ENCODE peak calls at places on chromosomes 11 and 22, in eight cellular contexts. One of them, this sample, is unnamed.

GRCh38 chr22:32473388-32473952 is 1.1 kb upstream of the FBXO7 start:
- DNase-seq in transverse colon: peak; percentile 30
- DNase-seq in uterus: no peak
- DNase-seq in gastrocnemius medialis: no peak
- DNase-seq in A549: peak; percentile 12
- DNase-seq in body of pancreas: no peak
- DNase-seq in suprapubic skin: no peak
- DNase-seq in ovary: peak; percentile 10
- DNase-seq in this sample: peak; percentile 11

GRCh38 chr11:121418625-121419114 is 33.4 kb upstream of the SORL1 start:
- DNase-seq in transverse colon: peak; percentile 36
- DNase-seq in uterus: no peak
- DNase-seq in gastrocnemius medialis: no peak
- DNase-seq in A549: no peak
- DNase-seq in body of pancreas: no peak
- DNase-seq in suprapubic skin: no peak
- DNase-seq in ovary: no peak
- DNase-seq in this sample: no peak

GRCh38 chr11:17579451-17579850 is 32.4 kb downstream of the OTOG start:
- DNase-seq in transverse colon: no peak
- DNase-seq in uterus: no peak
- DNase-seq in gastrocnemius medialis: no peak
- DNase-seq in A549: no peak
- DNase-seq in body of pancreas: no peak
- DNase-seq in suprapubic skin: peak; percentile 44
- DNase-seq in ovary: no peak
- DNase-seq in this sample: no peak

GRCh38 chr11:45025716-45026492 is 75.2 kb upstream of the TP53I11 start:
- DNase-seq in transverse colon: peak; percentile 27
- DNase-seq in uterus: peak; percentile 37
- DNase-seq in gastrocnemius medialis: peak; percentile 33
- DNase-seq in A549: no peak
- DNase-seq in body of pancreas: no peak
- DNase-seq in suprapubic skin: peak; percentile 68
- DNase-seq in ovary: no peak
- DNase-seq in this sample: no peak

GRCh38 chr22:20741634-20742581 is 32.0 kb upstream of the SERPIND1 start:
- DNase-seq in transverse colon: peak; percentile 22
- DNase-seq in uterus: no peak
- DNase-seq in gastrocnemius medialis: no peak
- DNase-seq in A549: peak; percentile 32
- DNase-seq in body of pancreas: peak; percentile 60
- DNase-seq in suprapubic skin: no peak
- DNase-seq in ovary: no peak
- DNase-seq in this sample: no peak

GRCh38 chr11:19079643-19080440 is 19.3 kb upstream of the MRGPRX2 start:
- DNase-seq in transverse colon: no peak
- DNase-seq in uterus: peak; percentile 25
- DNase-seq in gastrocnemius medialis: no peak
- DNase-seq in A549: no peak
- DNase-seq in body of pancreas: peak; percentile 50
- DNase-seq in suprapubic skin: no peak
- DNase-seq in ovary: no peak
- DNase-seq in this sample: peak; percentile 35

GRCh38 chr22:24926849-24927579 is 19.5 kb downstream of the LHFPL7 start:
- DNase-seq in transverse colon: no peak
- DNase-seq in uterus: no peak
- DNase-seq in gastrocnemius medialis: no peak
- DNase-seq in A549: no peak
- DNase-seq in body of pancreas: no peak
- DNase-seq in suprapubic skin: no peak
- DNase-seq in ovary: no peak
- DNase-seq in this sample: no peak

GRCh38 chr11:17473071-17473744 is 3.4 kb downstream of the ABCC8 start:
- DNase-seq in transverse colon: no peak
- DNase-seq in uterus: no peak
- DNase-seq in gastrocnemius medialis: no peak
- DNase-seq in A549: peak; percentile 95
- DNase-seq in body of pancreas: no peak
- DNase-seq in suprapubic skin: no peak
- DNase-seq in ovary: no peak
- DNase-seq in this sample: peak; percentile 86

GRCh38 chr22:38034278-38034882 is 22.8 kb upstream of the PICK1 start:
- DNase-seq in transverse colon: peak; percentile 45
- DNase-seq in uterus: peak; percentile 72
- DNase-seq in gastrocnemius medialis: no peak
- DNase-seq in A549: peak; percentile 85
- DNase-seq in body of pancreas: peak; percentile 38
- DNase-seq in suprapubic skin: no peak
- DNase-seq in ovary: peak; percentile 70
- DNase-seq in this sample: peak; percentile 95

GRCh38 chr11:95790933-95791247 is 592 bp downstream of the CEP57 start:
- DNase-seq in transverse colon: peak; percentile 72
- DNase-seq in uterus: peak; percentile 65
- DNase-seq in gastrocnemius medialis: peak; percentile 13
- DNase-seq in A549: peak; percentile 10
- DNase-seq in body of pancreas: peak; percentile 71
- DNase-seq in suprapubic skin: peak; percentile 80
- DNase-seq in ovary: peak; percentile 73
- DNase-seq in this sample: peak; percentile 3

GRCh38 chr11:13220148-13220547 is 57.4 kb upstream of the BMAL1 start:
- DNase-seq in transverse colon: no peak
- DNase-seq in uterus: no peak
- DNase-seq in gastrocnemius medialis: no peak
- DNase-seq in A549: no peak
- DNase-seq in body of pancreas: no peak
- DNase-seq in suprapubic skin: no peak
- DNase-seq in ovary: no peak
- DNase-seq in this sample: no peak

GRCh38 chr22:35605787-35606492 is 11.2 kb downstream of the MB start:
- DNase-seq in transverse colon: no peak
- DNase-seq in uterus: no peak
- DNase-seq in gastrocnemius medialis: no peak
- DNase-seq in A549: no peak
- DNase-seq in body of pancreas: no peak
- DNase-seq in suprapubic skin: no peak
- DNase-seq in ovary: no peak
- DNase-seq in this sample: no peak

GRCh38 chr11:123083623-123084029 is 21.7 kb upstream of the HSPA8 start:
- DNase-seq in transverse colon: peak; percentile 86
- DNase-seq in uterus: peak; percentile 85
- DNase-seq in gastrocnemius medialis: peak; percentile 67
- DNase-seq in A549: peak; percentile 51
- DNase-seq in body of pancreas: peak; percentile 79
- DNase-seq in suprapubic skin: peak; percentile 88
- DNase-seq in ovary: peak; percentile 84
- DNase-seq in this sample: peak; percentile 60

GRCh38 chr11:123082977-123083376 is 21.0 kb upstream of the HSPA8 start:
- DNase-seq in transverse colon: no peak
- DNase-seq in uterus: no peak
- DNase-seq in gastrocnemius medialis: no peak
- DNase-seq in A549: no peak
- DNase-seq in body of pancreas: no peak
- DNase-seq in suprapubic skin: no peak
- DNase-seq in ovary: no peak
- DNase-seq in this sample: no peak

GRCh38 chr11:123076484-123076883 is 14.5 kb upstream of the HSPA8 start:
- DNase-seq in transverse colon: no peak
- DNase-seq in uterus: no peak
- DNase-seq in gastrocnemius medialis: no peak
- DNase-seq in A549: no peak
- DNase-seq in body of pancreas: no peak
- DNase-seq in suprapubic skin: no peak
- DNase-seq in ovary: no peak
- DNase-seq in this sample: no peak

GRCh38 chr11:123084454-123084853 is 22.5 kb upstream of the HSPA8 start:
- DNase-seq in transverse colon: no peak
- DNase-seq in uterus: no peak
- DNase-seq in gastrocnemius medialis: no peak
- DNase-seq in A549: no peak
- DNase-seq in body of pancreas: no peak
- DNase-seq in suprapubic skin: no peak
- DNase-seq in ovary: no peak
- DNase-seq in this sample: no peak

DNA sequence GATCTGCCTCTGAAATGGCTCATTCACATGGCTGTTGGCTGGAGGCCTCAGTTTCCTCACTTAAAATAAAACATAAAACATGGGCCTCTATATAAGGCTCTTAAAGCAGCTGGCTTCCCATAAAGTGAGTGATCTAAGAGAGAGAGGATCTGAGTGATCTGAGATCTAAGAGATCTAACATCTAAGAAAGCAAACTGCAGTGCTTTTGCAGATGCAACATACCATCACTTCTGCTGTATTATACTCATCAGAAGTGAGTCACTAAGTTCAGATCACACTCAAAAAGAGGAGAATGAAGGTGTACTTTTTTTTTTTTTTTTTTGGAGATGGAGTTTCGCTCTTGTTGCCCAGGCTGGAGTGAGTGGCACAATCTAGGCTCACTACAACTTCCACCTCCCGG is 18.1 kb upstream of the HSPA8 start:
- DNase-seq in transverse colon: no peak
- DNase-seq in uterus: no peak
- DNase-seq in gastrocnemius medialis: no peak
- DNase-seq in A549: no peak
- DNase-seq in body of pancreas: no peak
- DNase-seq in suprapubic skin: no peak
- DNase-seq in ovary: no peak
- DNase-seq in this sample: no peak
- TF ChIP-seq POLR2A in transverse colon: no peak
- TF ChIP-seq POLR2A in uterus: no peak
- TF ChIP-seq POLR2A in gastrocnemius medialis: no peak
- TF ChIP-seq POLR2A in A549: no peak
- TF ChIP-seq POLR2A in body of pancreas: no peak
- TF ChIP-seq POLR2A in suprapubic skin: no peak
- TF ChIP-seq POLR2A in ovary: no peak
- TF ChIP-seq POLR2A in this sample: no peak

DNA sequence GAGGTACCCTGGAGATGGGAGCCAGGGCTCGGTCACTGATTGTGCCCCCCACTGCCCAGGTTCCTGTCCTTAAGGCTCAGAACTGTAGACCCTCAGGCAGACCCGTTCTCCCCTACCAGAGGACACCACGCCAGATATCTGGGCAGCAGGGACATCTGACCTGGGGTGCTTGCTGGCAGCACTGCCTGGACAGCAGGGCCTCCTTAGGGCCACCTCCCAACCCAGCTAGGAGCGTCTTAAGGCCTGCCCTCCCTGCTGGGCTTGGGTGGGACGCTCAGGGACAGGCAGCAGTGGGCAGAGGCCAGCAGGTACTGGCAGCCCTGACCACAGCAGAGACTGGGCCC is 3.1 kb downstream of the POLR2L start:
- DNase-seq in transverse colon: no peak
- DNase-seq in uterus: no peak
- DNase-seq in gastrocnemius medialis: no peak
- DNase-seq in A549: no peak
- DNase-seq in body of pancreas: no peak
- DNase-seq in suprapubic skin: no peak
- DNase-seq in ovary: no peak
- DNase-seq in this sample: no peak
- TF ChIP-seq POLR2A in transverse colon: no peak
- TF ChIP-seq POLR2A in uterus: no peak
- TF ChIP-seq POLR2A in gastrocnemius medialis: no peak
- TF ChIP-seq POLR2A in A549: no peak
- TF ChIP-seq POLR2A in body of pancreas: no peak
- TF ChIP-seq POLR2A in suprapubic skin: no peak
- TF ChIP-seq POLR2A in ovary: no peak
- TF ChIP-seq POLR2A in this sample: peak; percentile 6

DNA sequence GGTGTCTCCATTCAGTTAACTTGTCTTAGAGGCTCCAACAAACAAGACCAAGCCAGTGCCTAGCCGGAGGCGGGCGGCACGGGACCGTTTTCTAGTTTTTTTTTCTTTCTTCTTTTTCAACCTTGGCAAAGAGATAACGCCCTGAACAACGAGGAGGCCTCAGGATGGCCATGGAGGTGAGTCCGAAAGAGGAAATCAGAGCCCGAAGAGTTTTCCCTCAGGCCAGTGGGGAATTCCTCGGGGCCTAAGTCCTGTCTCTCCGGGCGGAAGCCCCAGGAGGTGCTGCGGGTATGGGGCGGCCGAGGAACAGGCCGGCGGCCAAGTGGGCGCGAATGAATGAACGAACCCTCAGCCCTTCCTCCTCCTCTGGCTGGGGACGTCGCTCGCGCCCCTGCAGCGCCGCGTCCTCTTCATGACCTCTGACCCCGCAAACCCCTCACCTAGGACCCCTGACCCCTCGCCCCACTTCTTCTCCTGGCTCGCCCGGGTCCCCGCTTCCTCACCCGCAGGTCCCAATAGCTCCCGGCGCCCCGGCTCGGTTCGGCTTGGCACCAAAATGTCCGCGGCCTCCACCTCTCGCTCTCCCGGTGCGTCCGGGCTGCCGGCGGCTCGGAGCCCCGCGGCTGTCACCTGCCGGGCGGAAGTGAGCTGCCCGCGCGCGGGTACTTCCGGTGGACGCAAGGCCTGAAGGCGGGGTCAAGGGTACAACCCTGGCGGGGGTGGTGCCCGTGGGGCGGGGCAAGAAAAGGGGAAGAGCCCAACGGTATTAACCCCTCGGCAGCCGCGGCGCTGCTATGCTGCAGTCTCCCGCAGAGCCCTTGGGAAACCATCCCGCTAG is at the start of gene AP1B1:
- DNase-seq in transverse colon: peak; percentile 97
- DNase-seq in uterus: peak; percentile 92
- DNase-seq in gastrocnemius medialis: peak; percentile 90
- DNase-seq in A549: peak; percentile 86
- DNase-seq in body of pancreas: peak; percentile 96
- DNase-seq in suprapubic skin: peak; percentile 96
- DNase-seq in ovary: peak; percentile 91
- DNase-seq in this sample: peak; percentile 83
- TF ChIP-seq POLR2A in transverse colon: peak; percentile 87
- TF ChIP-seq POLR2A in uterus: peak; percentile 55
- TF ChIP-seq POLR2A in gastrocnemius medialis: peak; percentile 86
- TF ChIP-seq POLR2A in A549: peak; percentile 69
- TF ChIP-seq POLR2A in body of pancreas: peak; percentile 79
- TF ChIP-seq POLR2A in suprapubic skin: no peak
- TF ChIP-seq POLR2A in ovary: peak; percentile 19
- TF ChIP-seq POLR2A in this sample: peak; percentile 44

DNA sequence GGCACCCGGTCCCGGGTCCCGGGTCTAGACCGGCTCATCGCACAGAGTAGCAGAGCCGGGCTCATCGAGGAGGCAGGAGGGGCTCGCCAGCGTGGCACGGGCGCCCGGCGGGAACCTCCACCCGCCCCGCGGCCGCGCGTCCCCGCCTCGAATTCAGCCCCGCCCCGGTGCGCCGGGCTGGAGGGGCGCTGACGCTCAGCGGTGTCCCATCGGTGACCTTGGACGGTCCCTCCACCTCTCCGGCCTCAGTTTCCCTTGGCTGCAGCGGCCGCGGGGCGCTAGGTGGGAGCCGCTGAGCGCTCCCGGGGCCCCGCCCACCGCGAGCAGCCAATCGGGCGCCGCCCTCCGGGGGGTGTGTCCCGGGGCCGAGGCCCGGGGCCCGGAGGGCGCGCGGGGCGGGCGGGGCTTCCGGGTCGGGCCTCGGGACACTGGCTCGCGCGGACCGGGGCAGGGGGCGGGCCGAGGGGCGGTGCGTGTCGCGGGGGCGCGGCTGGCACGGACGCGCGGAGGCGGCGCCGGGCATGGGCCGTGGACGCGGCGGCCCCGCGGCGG is at the start of gene PPARA:
- DNase-seq in transverse colon: peak; percentile 96
- DNase-seq in uterus: peak; percentile 86
- DNase-seq in gastrocnemius medialis: peak; percentile 85
- DNase-seq in A549: peak; percentile 78
- DNase-seq in body of pancreas: peak; percentile 95
- DNase-seq in suprapubic skin: peak; percentile 93
- DNase-seq in ovary: peak; percentile 87
- DNase-seq in this sample: peak; percentile 82
- TF ChIP-seq POLR2A in transverse colon: peak; percentile 79
- TF ChIP-seq POLR2A in uterus: peak; percentile 71
- TF ChIP-seq POLR2A in gastrocnemius medialis: peak; percentile 84
- TF ChIP-seq POLR2A in A549: no peak
- TF ChIP-seq POLR2A in body of pancreas: peak; percentile 26
- TF ChIP-seq POLR2A in suprapubic skin: no peak
- TF ChIP-seq POLR2A in ovary: peak; percentile 58
- TF ChIP-seq POLR2A in this sample: no peak

This sample was measured in H54.